ENCODE peak calls at places on chromosome 6, in four cellular contexts. One of them, this sample, is unnamed.
A peak's percentile ranks its signal among the peaks of the same experiment; 100 is the strongest.

GRCh38 chr6:84019812-84020211 is 13.8 kb upstream of the MRAP2 start:
- DNase-seq in activated CD4-positive, alpha-beta T cell treated with anti-CD3 and anti-CD28 coated beads, Interleukin-2, amount 50 U/mL, for 48 hours: no peak
- DNase-seq in neuronal stem cell: no peak
- DNase-seq in Calu3: no peak
- DNase-seq in this sample: no peak

GRCh38 chr6:160798625-160799024 is 96.6 kb downstream of the PLG start:
- DNase-seq in activated CD4-positive, alpha-beta T cell treated with anti-CD3 and anti-CD28 coated beads, Interleukin-2, amount 50 U/mL, for 48 hours: no peak
- DNase-seq in neuronal stem cell: peak; percentile 17
- DNase-seq in Calu3: no peak
- DNase-seq in this sample: no peak

GRCh38 chr6:139037490-139037889 is 8.9 kb downstream of the ABRACL start:
- DNase-seq in activated CD4-positive, alpha-beta T cell treated with anti-CD3 and anti-CD28 coated beads, Interleukin-2, amount 50 U/mL, for 48 hours: no peak
- DNase-seq in neuronal stem cell: no peak
- DNase-seq in Calu3: no peak
- DNase-seq in this sample: no peak

GRCh38 chr6:15460110-15460727 is 202.6 kb downstream of the DTNBP1 start:
- DNase-seq in activated CD4-positive, alpha-beta T cell treated with anti-CD3 and anti-CD28 coated beads, Interleukin-2, amount 50 U/mL, for 48 hours: no peak
- DNase-seq in neuronal stem cell: no peak
- DNase-seq in Calu3: no peak
- DNase-seq in this sample: no peak

GRCh38 chr6:7954477-7955200 is 44.1 kb upstream of the TXNDC5 start:
- DNase-seq in activated CD4-positive, alpha-beta T cell treated with anti-CD3 and anti-CD28 coated beads, Interleukin-2, amount 50 U/mL, for 48 hours: no peak
- DNase-seq in neuronal stem cell: no peak
- DNase-seq in Calu3: no peak
- DNase-seq in this sample: no peak

GRCh38 chr6:106513813-106514212 is 115.5 kb downstream of the RTN4IP1 start:
- DNase-seq in activated CD4-positive, alpha-beta T cell treated with anti-CD3 and anti-CD28 coated beads, Interleukin-2, amount 50 U/mL, for 48 hours: no peak
- DNase-seq in neuronal stem cell: no peak
- DNase-seq in Calu3: no peak
- DNase-seq in this sample: no peak

GRCh38 chr6:71220466-71220865 is 68.1 kb upstream of the OGFRL1 start:
- DNase-seq in activated CD4-positive, alpha-beta T cell treated with anti-CD3 and anti-CD28 coated beads, Interleukin-2, amount 50 U/mL, for 48 hours: no peak
- DNase-seq in neuronal stem cell: no peak
- DNase-seq in Calu3: no peak
- DNase-seq in this sample: no peak

GRCh38 chr6:44022296-44022661 is 105.0 kb downstream of the MRPL14 start:
- DNase-seq in activated CD4-positive, alpha-beta T cell treated with anti-CD3 and anti-CD28 coated beads, Interleukin-2, amount 50 U/mL, for 48 hours: no peak
- DNase-seq in neuronal stem cell: no peak
- DNase-seq in Calu3: no peak
- DNase-seq in this sample: no peak

GRCh38 chr6:155493694-155494143 is 38.1 kb upstream of the NOX3 start:
- DNase-seq in activated CD4-positive, alpha-beta T cell treated with anti-CD3 and anti-CD28 coated beads, Interleukin-2, amount 50 U/mL, for 48 hours: peak; percentile 34
- DNase-seq in neuronal stem cell: no peak
- DNase-seq in Calu3: peak; percentile 55
- DNase-seq in this sample: no peak

GRCh38 chr6:104525677-104526322 is 333.9 kb downstream of the HACE1 start:
- DNase-seq in activated CD4-positive, alpha-beta T cell treated with anti-CD3 and anti-CD28 coated beads, Interleukin-2, amount 50 U/mL, for 48 hours: peak; percentile 71
- DNase-seq in neuronal stem cell: peak; percentile 83
- DNase-seq in Calu3: peak; percentile 76
- DNase-seq in this sample: peak; percentile 66

GRCh38 chr6:15239606-15240364 is 6.1 kb upstream of the JARID2 start:
- DNase-seq in activated CD4-positive, alpha-beta T cell treated with anti-CD3 and anti-CD28 coated beads, Interleukin-2, amount 50 U/mL, for 48 hours: no peak
- DNase-seq in neuronal stem cell: no peak
- DNase-seq in Calu3: no peak
- DNase-seq in this sample: no peak

GRCh38 chr6:136721467-136721866 is 70.8 kb downstream of the MAP3K5 start:
- DNase-seq in activated CD4-positive, alpha-beta T cell treated with anti-CD3 and anti-CD28 coated beads, Interleukin-2, amount 50 U/mL, for 48 hours: no peak
- DNase-seq in neuronal stem cell: no peak
- DNase-seq in Calu3: no peak
- DNase-seq in this sample: no peak

GRCh38 chr6:33994198-33995045 is 151.5 kb downstream of the GRM4 start:
- DNase-seq in activated CD4-positive, alpha-beta T cell treated with anti-CD3 and anti-CD28 coated beads, Interleukin-2, amount 50 U/mL, for 48 hours: no peak
- DNase-seq in neuronal stem cell: no peak
- DNase-seq in Calu3: no peak
- DNase-seq in this sample: no peak

GRCh38 chr6:95614094-95614493 is 36.8 kb downstream of the MANEA start:
- DNase-seq in activated CD4-positive, alpha-beta T cell treated with anti-CD3 and anti-CD28 coated beads, Interleukin-2, amount 50 U/mL, for 48 hours: no peak
- DNase-seq in neuronal stem cell: no peak
- DNase-seq in Calu3: no peak
- DNase-seq in this sample: no peak

GRCh38 chr6:143685653-143686052 is 7.9 kb downstream of the PHACTR2 start:
- DNase-seq in activated CD4-positive, alpha-beta T cell treated with anti-CD3 and anti-CD28 coated beads, Interleukin-2, amount 50 U/mL, for 48 hours: no peak
- DNase-seq in neuronal stem cell: no peak
- DNase-seq in Calu3: no peak
- DNase-seq in this sample: no peak

GRCh38 chr6:68040312-68040778 is 594.7 kb upstream of the ADGRB3 start:
- DNase-seq in activated CD4-positive, alpha-beta T cell treated with anti-CD3 and anti-CD28 coated beads, Interleukin-2, amount 50 U/mL, for 48 hours: no peak
- DNase-seq in neuronal stem cell: no peak
- DNase-seq in Calu3: no peak
- DNase-seq in this sample: no peak

GRCh38 chr6:147131728-147132127 is 72.5 kb upstream of the STXBP5 start:
- DNase-seq in activated CD4-positive, alpha-beta T cell treated with anti-CD3 and anti-CD28 coated beads, Interleukin-2, amount 50 U/mL, for 48 hours: no peak
- DNase-seq in neuronal stem cell: no peak
- DNase-seq in Calu3: no peak
- DNase-seq in this sample: no peak

GRCh38 chr6:53735896-53736295 is 58.9 kb upstream of the LRRC1 start:
- DNase-seq in activated CD4-positive, alpha-beta T cell treated with anti-CD3 and anti-CD28 coated beads, Interleukin-2, amount 50 U/mL, for 48 hours: peak; percentile 16
- DNase-seq in neuronal stem cell: no peak
- DNase-seq in Calu3: no peak
- DNase-seq in this sample: peak; percentile 11

GRCh38 chr6:455006-455585 is 63.5 kb downstream of the IRF4 start:
- DNase-seq in activated CD4-positive, alpha-beta T cell treated with anti-CD3 and anti-CD28 coated beads, Interleukin-2, amount 50 U/mL, for 48 hours: peak; percentile 62
- DNase-seq in neuronal stem cell: no peak
- DNase-seq in Calu3: no peak
- DNase-seq in this sample: peak; percentile 55

GRCh38 chr6:102417368-102417767 is 1023.9 kb downstream of the GRIK2 start:
- DNase-seq in activated CD4-positive, alpha-beta T cell treated with anti-CD3 and anti-CD28 coated beads, Interleukin-2, amount 50 U/mL, for 48 hours: no peak
- DNase-seq in neuronal stem cell: no peak
- DNase-seq in Calu3: no peak
- DNase-seq in this sample: no peak

GRCh38 chr6:16769131-16769985 is 8.1 kb upstream of the ATXN1 start:
- DNase-seq in activated CD4-positive, alpha-beta T cell treated with anti-CD3 and anti-CD28 coated beads, Interleukin-2, amount 50 U/mL, for 48 hours: peak; percentile 63
- DNase-seq in neuronal stem cell: no peak
- DNase-seq in Calu3: peak; percentile 79
- DNase-seq in this sample: peak; percentile 64